ENCODE peak calls at places on chromosome 21, in six cellular contexts. A is EH, J is HEK293T, N is A549, R is stomach, S is activated T-cell treated with anti-CD3 and anti-CD28 coated beads for 24 hours. T is an unnamed sample.

GRCh38 chr21:34367320-34367935 is 3.6 kb downstream of the KCNE2 start:
- DNase-seq in A (peak), J (peak), N (peak), R (peak), S (peak), T (no peak)

GRCh38 chr21:42677339-42678117 is 24.1 kb downstream of the PDE9A start:
- DNase-seq in A (peak), J (no peak), N (no peak), R (no peak), S (no peak), T (no peak)

GRCh38 chr21:42120056-42120903 is 49.2 kb downstream of the UMODL1 start:
- DNase-seq in A (no peak), J (no peak), N (no peak), R (no peak), S (no peak), T (no peak)

GRCh38 chr21:35475768-35476167 is 426.7 kb upstream of the RUNX1 start:
- DNase-seq in A (peak), J (no peak), N (no peak), R (no peak), S (no peak), T (no peak)

GRCh38 chr21:25572895-25573310 is 34.4 kb downstream of the MRPL39 start:
- DNase-seq in A (no peak), J (no peak), N (no peak), R (no peak), S (no peak), T (no peak)

GRCh38 chr21:15309721-15310120 is 244.9 kb upstream of the NRIP1 start:
- DNase-seq in A (no peak), J (no peak), N (no peak), R (no peak), S (no peak), T (peak)

GRCh38 chr21:40505681-40506080 is 341.3 kb downstream of the DSCAM start:
- DNase-seq in A (peak), J (no peak), N (no peak), R (no peak), S (no peak), T (no peak)

GRCh38 chr21:24955275-24955961 is 651.9 kb downstream of the MRPL39 start:
- DNase-seq in A (no peak), J (no peak), N (no peak), R (no peak), S (no peak), T (no peak)

GRCh38 chr21:44737706-44738354 is 26.5 kb upstream of the TSPEAR start:
- DNase-seq in A (no peak), J (no peak), N (no peak), R (no peak), S (no peak), T (no peak)

GRCh38 chr21:35619184-35619583 is 441.1 kb downstream of the SETD4 start:
- DNase-seq in A (peak), J (no peak), N (no peak), R (no peak), S (no peak), T (no peak)

GRCh38 chr21:41875086-41875485 is 4.1 kb downstream of the PRDM15 start:
- DNase-seq in A (no peak), J (no peak), N (no peak), R (no peak), S (no peak), T (no peak)

GRCh38 chr21:45366931-45367401 is 38.0 kb upstream of the COL18A1 start:
- DNase-seq in A (peak), J (no peak), N (peak), R (peak), S (no peak), T (peak)

GRCh38 chr21:35394049-35394448 is 344.9 kb upstream of the RUNX1 start:
- DNase-seq in A (no peak), J (no peak), N (no peak), R (no peak), S (no peak), T (no peak)

GRCh38 chr21:43903451-43904091 is 38.5 kb downstream of the AGPAT3 start:
- DNase-seq in A (no peak), J (no peak), N (no peak), R (peak), S (no peak), T (peak)

T was measured in heart right ventricle.